ENCODE peak calls at places on chromosomes 3 and 15, in ten cellular contexts. One of them, this sample, is unnamed.

GRCh38 chr3:54826255-54826691 is 101.6 kb downstream of the LRTM1 start:
- DNase-seq in left lung: no peak
- DNase-seq in thyroid gland: no peak
- DNase-seq in fibroblast of mammary gland: peak; percentile 40
- DNase-seq in AG10803: peak; percentile 90
- DNase-seq in cardiac fibroblast: no peak
- DNase-seq in foreskin fibroblast: peak; percentile 14
- DNase-seq in IMR-90: peak; percentile 31
- DNase-seq in RWPE1: no peak
- DNase-seq in breast epithelium: no peak
- DNase-seq in this sample: no peak

GRCh38 chr15:48002772-48003171 is 118.0 kb upstream of the SLC24A5 start:
- DNase-seq in left lung: no peak
- DNase-seq in thyroid gland: no peak
- DNase-seq in fibroblast of mammary gland: no peak
- DNase-seq in AG10803: no peak
- DNase-seq in cardiac fibroblast: no peak
- DNase-seq in foreskin fibroblast: no peak
- DNase-seq in IMR-90: no peak
- DNase-seq in RWPE1: no peak
- DNase-seq in breast epithelium: no peak
- DNase-seq in this sample: no peak

GRCh38 chr3:128853826-128854225 is 25.6 kb upstream of the ACAD9 start:
- DNase-seq in left lung: no peak
- DNase-seq in thyroid gland: no peak
- DNase-seq in fibroblast of mammary gland: no peak
- DNase-seq in AG10803: no peak
- DNase-seq in cardiac fibroblast: no peak
- DNase-seq in foreskin fibroblast: no peak
- DNase-seq in IMR-90: no peak
- DNase-seq in RWPE1: no peak
- DNase-seq in breast epithelium: no peak
- DNase-seq in this sample: no peak

GRCh38 chr3:174303911-174304541 is 555.1 kb upstream of the NAALADL2 start:
- DNase-seq in left lung: no peak
- DNase-seq in thyroid gland: peak; percentile 4
- DNase-seq in fibroblast of mammary gland: no peak
- DNase-seq in AG10803: no peak
- DNase-seq in cardiac fibroblast: no peak
- DNase-seq in foreskin fibroblast: no peak
- DNase-seq in IMR-90: no peak
- DNase-seq in RWPE1: no peak
- DNase-seq in breast epithelium: no peak
- DNase-seq in this sample: no peak

GRCh38 chr3:118187221-118187620 is 847.4 kb downstream of the IGSF11 start:
- DNase-seq in left lung: no peak
- DNase-seq in thyroid gland: no peak
- DNase-seq in fibroblast of mammary gland: no peak
- DNase-seq in AG10803: no peak
- DNase-seq in cardiac fibroblast: no peak
- DNase-seq in foreskin fibroblast: no peak
- DNase-seq in IMR-90: no peak
- DNase-seq in RWPE1: peak; percentile 8
- DNase-seq in breast epithelium: no peak
- DNase-seq in this sample: no peak

GRCh38 chr3:165185707-165186327 is 10.4 kb downstream of the SLITRK3 start:
- DNase-seq in left lung: no peak
- DNase-seq in thyroid gland: peak; percentile 39
- DNase-seq in fibroblast of mammary gland: peak; percentile 62
- DNase-seq in AG10803: peak; percentile 56
- DNase-seq in cardiac fibroblast: peak; percentile 74
- DNase-seq in foreskin fibroblast: peak; percentile 11
- DNase-seq in IMR-90: peak; percentile 52
- DNase-seq in RWPE1: peak; percentile 54
- DNase-seq in breast epithelium: no peak
- DNase-seq in this sample: peak; percentile 76

GRCh38 chr3:128278761-128279593 is 125.7 kb downstream of the EEFSEC start:
- DNase-seq in left lung: peak; percentile 85
- DNase-seq in thyroid gland: peak; percentile 85
- DNase-seq in fibroblast of mammary gland: peak; percentile 93
- DNase-seq in AG10803: peak; percentile 90
- DNase-seq in cardiac fibroblast: peak; percentile 94
- DNase-seq in foreskin fibroblast: peak; percentile 94
- DNase-seq in IMR-90: peak; percentile 82
- DNase-seq in RWPE1: no peak
- DNase-seq in breast epithelium: no peak
- DNase-seq in this sample: peak; percentile 89

GRCh38 chr3:55165704-55166103 is 237.8 kb upstream of the LRTM1 start:
- DNase-seq in left lung: no peak
- DNase-seq in thyroid gland: no peak
- DNase-seq in fibroblast of mammary gland: no peak
- DNase-seq in AG10803: no peak
- DNase-seq in cardiac fibroblast: no peak
- DNase-seq in foreskin fibroblast: no peak
- DNase-seq in IMR-90: no peak
- DNase-seq in RWPE1: no peak
- DNase-seq in breast epithelium: no peak
- DNase-seq in this sample: no peak

GRCh38 chr15:86608461-86608860 is 528.8 kb downstream of the AGBL1 start:
- DNase-seq in left lung: no peak
- DNase-seq in thyroid gland: peak; percentile 5
- DNase-seq in fibroblast of mammary gland: no peak
- DNase-seq in AG10803: peak; percentile 13
- DNase-seq in cardiac fibroblast: peak; percentile 2
- DNase-seq in foreskin fibroblast: no peak
- DNase-seq in IMR-90: no peak
- DNase-seq in RWPE1: no peak
- DNase-seq in breast epithelium: no peak
- DNase-seq in this sample: no peak

GRCh38 chr15:85722789-85723188 is 71.9 kb downstream of the KLHL25 start:
- DNase-seq in left lung: no peak
- DNase-seq in thyroid gland: no peak
- DNase-seq in fibroblast of mammary gland: no peak
- DNase-seq in AG10803: no peak
- DNase-seq in cardiac fibroblast: no peak
- DNase-seq in foreskin fibroblast: no peak
- DNase-seq in IMR-90: no peak
- DNase-seq in RWPE1: no peak
- DNase-seq in breast epithelium: no peak
- DNase-seq in this sample: no peak

GRCh38 chr3:104347281-104347680 is 1019.4 kb upstream of the ALCAM start:
- DNase-seq in left lung: no peak
- DNase-seq in thyroid gland: no peak
- DNase-seq in fibroblast of mammary gland: no peak
- DNase-seq in AG10803: no peak
- DNase-seq in cardiac fibroblast: peak; percentile 40
- DNase-seq in foreskin fibroblast: no peak
- DNase-seq in IMR-90: no peak
- DNase-seq in RWPE1: no peak
- DNase-seq in breast epithelium: no peak
- DNase-seq in this sample: peak; percentile 17

GRCh38 chr15:32877620-32878019 is 159.8 kb downstream of the GREM1 start:
- DNase-seq in left lung: no peak
- DNase-seq in thyroid gland: no peak
- DNase-seq in fibroblast of mammary gland: peak; percentile 38
- DNase-seq in AG10803: no peak
- DNase-seq in cardiac fibroblast: no peak
- DNase-seq in foreskin fibroblast: no peak
- DNase-seq in IMR-90: no peak
- DNase-seq in RWPE1: no peak
- DNase-seq in breast epithelium: no peak
- DNase-seq in this sample: peak; percentile 34

GRCh38 chr3:20185364-20185732 is 658 bp downstream of the SGO1 start:
- DNase-seq in left lung: no peak
- DNase-seq in thyroid gland: no peak
- DNase-seq in fibroblast of mammary gland: peak; percentile 14
- DNase-seq in AG10803: peak; percentile 1
- DNase-seq in cardiac fibroblast: peak; percentile 3
- DNase-seq in foreskin fibroblast: no peak
- DNase-seq in IMR-90: peak; percentile 8
- DNase-seq in RWPE1: no peak
- DNase-seq in breast epithelium: no peak
- DNase-seq in this sample: peak; percentile 11

GRCh38 chr3:59367150-59367549 is 317.3 kb upstream of the CFAP20DC start:
- DNase-seq in left lung: no peak
- DNase-seq in thyroid gland: no peak
- DNase-seq in fibroblast of mammary gland: no peak
- DNase-seq in AG10803: no peak
- DNase-seq in cardiac fibroblast: no peak
- DNase-seq in foreskin fibroblast: no peak
- DNase-seq in IMR-90: peak; percentile 17
- DNase-seq in RWPE1: no peak
- DNase-seq in breast epithelium: no peak
- DNase-seq in this sample: no peak

GRCh38 chr15:52537459-52537858 is 8.8 kb upstream of the MYO5A start:
- DNase-seq in left lung: no peak
- DNase-seq in thyroid gland: no peak
- DNase-seq in fibroblast of mammary gland: no peak
- DNase-seq in AG10803: no peak
- DNase-seq in cardiac fibroblast: no peak
- DNase-seq in foreskin fibroblast: no peak
- DNase-seq in IMR-90: no peak
- DNase-seq in RWPE1: no peak
- DNase-seq in breast epithelium: no peak
- DNase-seq in this sample: no peak

GRCh38 chr3:193788189-193788946 is 195.4 kb downstream of the OPA1 start:
- DNase-seq in left lung: no peak
- DNase-seq in thyroid gland: peak; percentile 63
- DNase-seq in fibroblast of mammary gland: peak; percentile 62
- DNase-seq in AG10803: peak; percentile 55
- DNase-seq in cardiac fibroblast: peak; percentile 77
- DNase-seq in foreskin fibroblast: peak; percentile 10
- DNase-seq in IMR-90: peak; percentile 53
- DNase-seq in RWPE1: no peak
- DNase-seq in breast epithelium: no peak
- DNase-seq in this sample: peak; percentile 61

GRCh38 chr15:50058231-50058630 is 60.8 kb downstream of the ATP8B4 start:
- DNase-seq in left lung: no peak
- DNase-seq in thyroid gland: no peak
- DNase-seq in fibroblast of mammary gland: peak; percentile 46
- DNase-seq in AG10803: no peak
- DNase-seq in cardiac fibroblast: peak; percentile 75
- DNase-seq in foreskin fibroblast: peak; percentile 16
- DNase-seq in IMR-90: peak; percentile 63
- DNase-seq in RWPE1: no peak
- DNase-seq in breast epithelium: no peak
- DNase-seq in this sample: peak; percentile 70

GRCh38 chr3:138296639-138297038 is 33.0 kb downstream of the NME9 start:
- DNase-seq in left lung: no peak
- DNase-seq in thyroid gland: no peak
- DNase-seq in fibroblast of mammary gland: no peak
- DNase-seq in AG10803: no peak
- DNase-seq in cardiac fibroblast: no peak
- DNase-seq in foreskin fibroblast: no peak
- DNase-seq in IMR-90: no peak
- DNase-seq in RWPE1: no peak
- DNase-seq in breast epithelium: no peak
- DNase-seq in this sample: no peak

GRCh38 chr15:62477929-62478328 is 312.8 kb upstream of the C2CD4B start:
- DNase-seq in left lung: no peak
- DNase-seq in thyroid gland: no peak
- DNase-seq in fibroblast of mammary gland: no peak
- DNase-seq in AG10803: no peak
- DNase-seq in cardiac fibroblast: no peak
- DNase-seq in foreskin fibroblast: no peak
- DNase-seq in IMR-90: no peak
- DNase-seq in RWPE1: no peak
- DNase-seq in breast epithelium: no peak
- DNase-seq in this sample: no peak
- TF ChIP-seq CTCF in left lung: no peak
- TF ChIP-seq CTCF in thyroid gland: no peak
- TF ChIP-seq CTCF in fibroblast of mammary gland: no peak
- TF ChIP-seq CTCF in AG10803: no peak
- TF ChIP-seq CTCF in cardiac fibroblast: no peak
- TF ChIP-seq CTCF in foreskin fibroblast: no peak
- TF ChIP-seq CTCF in IMR-90: no peak
- TF ChIP-seq CTCF in RWPE1: no peak
- TF ChIP-seq CTCF in breast epithelium: no peak
- TF ChIP-seq CTCF in this sample: no peak

GRCh38 chr3:37836589-37836988 is 25.1 kb upstream of the CTDSPL start:
- DNase-seq in left lung: no peak
- DNase-seq in thyroid gland: no peak
- DNase-seq in fibroblast of mammary gland: no peak
- DNase-seq in AG10803: no peak
- DNase-seq in cardiac fibroblast: no peak
- DNase-seq in foreskin fibroblast: no peak
- DNase-seq in IMR-90: no peak
- DNase-seq in RWPE1: no peak
- DNase-seq in breast epithelium: no peak
- DNase-seq in this sample: no peak

DNA sequence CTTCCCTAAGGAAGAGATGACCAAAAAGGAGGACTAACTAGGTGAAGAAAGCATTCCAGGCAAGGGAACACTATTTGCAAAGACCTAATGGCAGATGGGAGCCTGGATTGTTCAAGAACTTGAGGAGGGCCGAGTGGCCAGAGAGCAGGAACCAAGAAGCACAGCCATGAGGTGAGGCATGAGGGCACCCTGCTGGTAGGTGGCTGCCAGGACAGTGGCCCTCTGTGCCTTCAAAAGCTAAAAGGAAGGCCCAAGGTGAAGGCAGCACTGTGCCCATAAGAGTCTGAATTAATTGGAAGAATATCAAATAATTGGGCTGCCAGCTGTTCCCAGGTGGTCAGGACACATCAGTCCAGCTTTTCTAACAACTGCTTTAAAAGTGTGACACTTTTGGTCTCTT is 27.9 kb upstream of the CTDSPL start:
- DNase-seq in left lung: no peak
- DNase-seq in thyroid gland: peak; percentile 59
- DNase-seq in fibroblast of mammary gland: no peak
- DNase-seq in AG10803: no peak
- DNase-seq in cardiac fibroblast: no peak
- DNase-seq in foreskin fibroblast: no peak
- DNase-seq in IMR-90: no peak
- DNase-seq in RWPE1: no peak
- DNase-seq in breast epithelium: no peak
- DNase-seq in this sample: no peak
- TF ChIP-seq CTCF in left lung: no peak
- TF ChIP-seq CTCF in thyroid gland: peak; percentile 51
- TF ChIP-seq CTCF in fibroblast of mammary gland: peak; percentile 5
- TF ChIP-seq CTCF in AG10803: no peak
- TF ChIP-seq CTCF in cardiac fibroblast: peak; percentile 6
- TF ChIP-seq CTCF in foreskin fibroblast: no peak
- TF ChIP-seq CTCF in IMR-90: no peak
- TF ChIP-seq CTCF in RWPE1: no peak
- TF ChIP-seq CTCF in breast epithelium: no peak
- TF ChIP-seq CTCF in this sample: peak; percentile 6

GRCh38 chr3:81936817-81937216 is 175.4 kb upstream of the GBE1 start:
- DNase-seq in left lung: no peak
- DNase-seq in thyroid gland: no peak
- DNase-seq in fibroblast of mammary gland: no peak
- DNase-seq in AG10803: no peak
- DNase-seq in cardiac fibroblast: no peak
- DNase-seq in foreskin fibroblast: no peak
- DNase-seq in IMR-90: no peak
- DNase-seq in RWPE1: no peak
- DNase-seq in breast epithelium: no peak
- DNase-seq in this sample: no peak
- TF ChIP-seq CTCF in left lung: no peak
- TF ChIP-seq CTCF in thyroid gland: no peak
- TF ChIP-seq CTCF in fibroblast of mammary gland: no peak
- TF ChIP-seq CTCF in AG10803: no peak
- TF ChIP-seq CTCF in cardiac fibroblast: no peak
- TF ChIP-seq CTCF in foreskin fibroblast: no peak
- TF ChIP-seq CTCF in IMR-90: no peak
- TF ChIP-seq CTCF in RWPE1: no peak
- TF ChIP-seq CTCF in breast epithelium: no peak
- TF ChIP-seq CTCF in this sample: no peak

GRCh38 chr3:182248349-182248880 is 536.7 kb downstream of the SOX2 start:
- DNase-seq in left lung: no peak
- DNase-seq in thyroid gland: no peak
- DNase-seq in fibroblast of mammary gland: no peak
- DNase-seq in AG10803: no peak
- DNase-seq in cardiac fibroblast: no peak
- DNase-seq in foreskin fibroblast: no peak
- DNase-seq in IMR-90: no peak
- DNase-seq in RWPE1: no peak
- DNase-seq in breast epithelium: no peak
- DNase-seq in this sample: no peak
- TF ChIP-seq CTCF in left lung: no peak
- TF ChIP-seq CTCF in thyroid gland: no peak
- TF ChIP-seq CTCF in fibroblast of mammary gland: no peak
- TF ChIP-seq CTCF in AG10803: no peak
- TF ChIP-seq CTCF in cardiac fibroblast: no peak
- TF ChIP-seq CTCF in foreskin fibroblast: no peak
- TF ChIP-seq CTCF in IMR-90: no peak
- TF ChIP-seq CTCF in RWPE1: no peak
- TF ChIP-seq CTCF in breast epithelium: no peak
- TF ChIP-seq CTCF in this sample: no peak